ENCODE peak calls at places on chromosomes 6 and 20, in seven cellular contexts. One of them, this sample, is unnamed.

GRCh38 chr20:47335251-47336012 is 21.1 kb downstream of the ZMYND8 start:
- DNase-seq in GM12865: no peak
- DNase-seq in fibroblast of lung: peak; percentile 69
- DNase-seq in CD8-positive, alpha-beta T cell: no peak
- DNase-seq in fibroblast of pulmonary artery: no peak
- DNase-seq in prostate gland: no peak
- DNase-seq in A549: no peak
- DNase-seq in this sample: no peak

GRCh38 chr20:17655865-17656489 is 26.1 kb downstream of the RRBP1 start:
- DNase-seq in CD8-positive, alpha-beta T cell: no peak
- DNase-seq in fibroblast of lung: peak; percentile 69
- DNase-seq in prostate gland: no peak
- DNase-seq in A549: no peak
- DNase-seq in GM12865: peak; percentile 14
- DNase-seq in fibroblast of pulmonary artery: no peak
- DNase-seq in this sample: peak; percentile 57

GRCh38 chr6:65760285-65760684 is 53.3 kb upstream of the EYS start:
- DNase-seq in fibroblast of lung: no peak
- DNase-seq in fibroblast of pulmonary artery: no peak
- DNase-seq in A549: peak; percentile 7
- DNase-seq in GM12865: no peak
- DNase-seq in prostate gland: no peak
- DNase-seq in CD8-positive, alpha-beta T cell: no peak
- DNase-seq in this sample: peak; percentile 8

GRCh38 chr20:3563548-3564177 is 92.8 kb downstream of the ATRN start:
- DNase-seq in fibroblast of pulmonary artery: peak; percentile 72
- DNase-seq in A549: peak; percentile 37
- DNase-seq in GM12865: peak; percentile 47
- DNase-seq in prostate gland: no peak
- DNase-seq in fibroblast of lung: peak; percentile 34
- DNase-seq in CD8-positive, alpha-beta T cell: no peak
- DNase-seq in this sample: peak; percentile 69

GRCh38 chr6:37285861-37286311 is 27.9 kb upstream of the TMEM217 start:
- DNase-seq in GM12865: peak; percentile 55
- DNase-seq in A549: no peak
- DNase-seq in fibroblast of lung: no peak
- DNase-seq in fibroblast of pulmonary artery: no peak
- DNase-seq in CD8-positive, alpha-beta T cell: no peak
- DNase-seq in prostate gland: no peak
- DNase-seq in this sample: no peak

GRCh38 chr6:131877999-131878789 is 70.4 kb downstream of the ENPP1 start:
- DNase-seq in fibroblast of lung: no peak
- DNase-seq in A549: no peak
- DNase-seq in CD8-positive, alpha-beta T cell: no peak
- DNase-seq in prostate gland: no peak
- DNase-seq in fibroblast of pulmonary artery: peak; percentile 27
- DNase-seq in GM12865: no peak
- DNase-seq in this sample: peak; percentile 16

GRCh38 chr6:117496383-117496990 is 14.0 kb downstream of the DCBLD1 start:
- DNase-seq in CD8-positive, alpha-beta T cell: no peak
- DNase-seq in fibroblast of lung: peak; percentile 94
- DNase-seq in fibroblast of pulmonary artery: peak; percentile 47
- DNase-seq in A549: no peak
- DNase-seq in GM12865: peak; percentile 16
- DNase-seq in prostate gland: no peak
- DNase-seq in this sample: peak; percentile 100

GRCh38 chr6:32609731-32610640 is 20.3 kb upstream of the HLA-DRB1 start:
- DNase-seq in GM12865: peak; percentile 96
- DNase-seq in CD8-positive, alpha-beta T cell: peak; percentile 24
- DNase-seq in fibroblast of lung: peak; percentile 83
- DNase-seq in prostate gland: peak; percentile 41
- DNase-seq in A549: peak; percentile 25
- DNase-seq in fibroblast of pulmonary artery: peak; percentile 94
- DNase-seq in this sample: peak; percentile 99

GRCh38 chr6:167093406-167093921 is 29.4 kb upstream of the CCR6 start:
- DNase-seq in fibroblast of lung: no peak
- DNase-seq in GM12865: peak; percentile 52
- DNase-seq in prostate gland: no peak
- DNase-seq in CD8-positive, alpha-beta T cell: no peak
- DNase-seq in fibroblast of pulmonary artery: no peak
- DNase-seq in A549: no peak
- DNase-seq in this sample: no peak

GRCh38 chr6:150720774-150721233 is 121.1 kb downstream of the PLEKHG1 start:
- DNase-seq in A549: no peak
- DNase-seq in fibroblast of lung: peak; percentile 94
- DNase-seq in prostate gland: no peak
- DNase-seq in CD8-positive, alpha-beta T cell: no peak
- DNase-seq in fibroblast of pulmonary artery: peak; percentile 50
- DNase-seq in GM12865: peak; percentile 87
- DNase-seq in this sample: peak; percentile 96
- TF ChIP-seq CTCF in A549: no peak
- TF ChIP-seq CTCF in fibroblast of lung: no peak
- TF ChIP-seq CTCF in prostate gland: no peak
- TF ChIP-seq CTCF in CD8-positive, alpha-beta T cell: no peak
- TF ChIP-seq CTCF in fibroblast of pulmonary artery: no peak
- TF ChIP-seq CTCF in GM12865: no peak
- TF ChIP-seq CTCF in this sample: no peak

DNA sequence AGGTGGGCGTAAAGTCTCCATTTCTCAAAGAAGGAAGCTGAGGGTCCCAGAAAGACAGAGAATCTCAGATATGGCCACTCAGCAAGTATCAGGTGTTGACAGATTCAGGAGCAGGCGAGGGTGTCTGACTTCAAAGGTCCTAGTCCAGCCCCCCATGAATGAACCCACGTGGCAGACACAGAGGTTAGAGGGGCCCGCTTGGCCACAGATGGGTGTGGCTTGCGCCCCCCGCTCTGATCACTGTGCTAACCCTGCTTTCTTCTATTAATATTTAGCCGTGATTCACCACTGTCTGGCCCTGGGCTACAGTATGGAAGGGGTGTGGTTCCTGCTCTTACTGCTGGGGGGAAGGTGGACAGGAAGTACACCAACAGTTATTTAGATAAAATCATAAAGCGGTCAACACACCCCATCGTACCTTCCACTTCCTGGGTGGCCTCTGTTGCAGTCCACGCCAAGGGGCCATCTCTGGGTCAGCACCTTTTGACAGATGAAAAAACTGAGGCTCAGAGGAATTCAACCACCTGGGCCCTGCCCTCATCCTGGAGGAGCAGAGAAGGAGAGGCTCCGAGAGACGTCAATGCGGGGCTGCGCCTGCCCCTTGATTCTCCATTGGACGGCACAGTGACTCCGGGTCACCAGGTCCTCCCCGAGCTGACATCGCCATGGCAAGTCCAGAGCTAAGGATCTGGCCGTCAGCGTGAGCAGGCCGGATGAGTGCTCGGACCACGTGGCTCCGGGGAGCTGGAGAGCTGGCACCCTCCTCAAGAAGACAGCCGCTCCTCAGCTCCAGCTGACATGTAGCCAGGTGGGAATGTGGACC is 206.3 kb downstream of the PREX1 start:
- DNase-seq in fibroblast of pulmonary artery: no peak
- DNase-seq in prostate gland: no peak
- DNase-seq in CD8-positive, alpha-beta T cell: no peak
- DNase-seq in A549: peak; percentile 66
- DNase-seq in GM12865: no peak
- DNase-seq in fibroblast of lung: peak; percentile 59
- DNase-seq in this sample: peak; percentile 67
- H3K4me3 ChIP-seq in fibroblast of pulmonary artery: no peak overlapping the region
- H3K4me3 ChIP-seq in prostate gland: no peak overlapping the region
- H3K4me3 ChIP-seq in CD8-positive, alpha-beta T cell: no peak overlapping the region
- H3K4me3 ChIP-seq in A549: peak overlapping the region; percentile 42
- H3K4me3 ChIP-seq in GM12865: no peak overlapping the region
- H3K4me3 ChIP-seq in fibroblast of lung: no peak overlapping the region
- H3K4me3 ChIP-seq in this sample: no peak overlapping the region

DNA sequence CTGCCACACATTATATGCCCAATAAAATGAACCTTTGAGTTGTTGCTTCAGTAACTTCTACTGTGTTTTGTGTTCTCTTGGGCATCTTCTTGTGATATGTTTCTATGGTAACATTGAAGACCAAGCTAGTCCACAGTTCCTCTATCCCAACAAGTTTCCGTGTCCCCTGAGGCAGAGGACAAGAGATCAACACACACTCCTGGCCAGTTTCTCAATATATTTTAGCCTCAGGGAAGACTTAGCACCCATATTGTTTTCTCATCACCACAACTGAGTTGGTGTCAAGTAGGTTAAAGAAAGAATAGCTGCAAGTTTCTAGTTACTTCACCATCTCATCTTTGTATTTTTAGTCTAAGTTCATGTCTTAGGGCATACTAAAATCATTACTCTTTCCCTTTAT is 277.5 kb downstream of the UST start:
- DNase-seq in fibroblast of pulmonary artery: no peak
- DNase-seq in A549: no peak
- DNase-seq in fibroblast of lung: no peak
- DNase-seq in GM12865: no peak
- DNase-seq in CD8-positive, alpha-beta T cell: no peak
- DNase-seq in prostate gland: no peak
- DNase-seq in this sample: no peak
- TF ChIP-seq CTCF in fibroblast of pulmonary artery: no peak
- TF ChIP-seq CTCF in A549: no peak
- TF ChIP-seq CTCF in fibroblast of lung: no peak
- TF ChIP-seq CTCF in GM12865: no peak
- TF ChIP-seq CTCF in CD8-positive, alpha-beta T cell: no peak
- TF ChIP-seq CTCF in prostate gland: no peak
- TF ChIP-seq CTCF in this sample: no peak

DNA sequence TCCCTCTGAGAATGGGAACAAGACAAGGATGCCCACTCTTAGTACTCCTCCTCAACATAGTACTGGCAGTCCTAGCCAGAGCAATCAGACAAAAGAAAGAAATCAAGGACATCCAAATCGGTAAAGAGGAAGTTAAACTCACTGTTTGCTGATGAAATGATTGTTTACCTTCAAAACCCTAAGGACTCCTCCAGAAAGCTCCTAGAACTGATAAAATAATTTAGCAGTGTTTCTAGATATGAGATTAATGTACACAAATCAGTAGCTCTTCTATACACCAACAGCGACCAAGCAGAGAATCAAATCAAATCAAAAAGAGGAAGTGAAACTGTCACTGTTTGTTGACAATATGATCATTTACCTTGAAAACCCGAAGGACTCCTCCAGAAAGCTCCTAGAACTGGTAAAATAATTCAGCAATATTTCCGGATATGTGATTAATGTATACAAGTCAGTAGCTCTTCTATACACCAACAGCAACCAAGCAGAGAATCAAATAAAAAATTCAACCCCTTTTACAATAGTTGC is 21.7 kb downstream of the SERPINB9 start:
- DNase-seq in CD8-positive, alpha-beta T cell: no peak
- DNase-seq in fibroblast of pulmonary artery: no peak
- DNase-seq in A549: no peak
- DNase-seq in fibroblast of lung: no peak
- DNase-seq in prostate gland: no peak
- DNase-seq in GM12865: peak; percentile 47
- DNase-seq in this sample: no peak
- H3K4me3 ChIP-seq in CD8-positive, alpha-beta T cell: peak overlapping the region; percentile 12
- H3K4me3 ChIP-seq in fibroblast of pulmonary artery: no peak overlapping the region
- H3K4me3 ChIP-seq in A549: no peak overlapping the region
- H3K4me3 ChIP-seq in fibroblast of lung: no peak overlapping the region
- H3K4me3 ChIP-seq in prostate gland: no peak overlapping the region
- H3K4me3 ChIP-seq in GM12865: no peak overlapping the region
- H3K4me3 ChIP-seq in this sample: no peak overlapping the region

GRCh38 chr20:8399963-8400362 is 267.9 kb downstream of the PLCB1 start:
- DNase-seq in CD8-positive, alpha-beta T cell: no peak
- DNase-seq in prostate gland: no peak
- DNase-seq in fibroblast of pulmonary artery: no peak
- DNase-seq in GM12865: peak; percentile 84
- DNase-seq in fibroblast of lung: no peak
- DNase-seq in A549: no peak
- DNase-seq in this sample: no peak

GRCh38 chr20:8400461-8400860 is 268.4 kb downstream of the PLCB1 start:
- DNase-seq in fibroblast of pulmonary artery: no peak
- DNase-seq in CD8-positive, alpha-beta T cell: no peak
- DNase-seq in GM12865: no peak
- DNase-seq in fibroblast of lung: no peak
- DNase-seq in A549: no peak
- DNase-seq in prostate gland: no peak
- DNase-seq in this sample: no peak

GRCh38 chr20:8394308-8394945 is 262.4 kb downstream of the PLCB1 start:
- DNase-seq in A549: no peak
- DNase-seq in fibroblast of lung: peak; percentile 24
- DNase-seq in GM12865: peak; percentile 65
- DNase-seq in CD8-positive, alpha-beta T cell: no peak
- DNase-seq in fibroblast of pulmonary artery: peak; percentile 64
- DNase-seq in prostate gland: no peak
- DNase-seq in this sample: peak; percentile 31

GRCh38 chr20:8401491-8401890 is 269.4 kb downstream of the PLCB1 start:
- DNase-seq in GM12865: no peak
- DNase-seq in fibroblast of pulmonary artery: no peak
- DNase-seq in A549: no peak
- DNase-seq in CD8-positive, alpha-beta T cell: no peak
- DNase-seq in fibroblast of lung: no peak
- DNase-seq in prostate gland: no peak
- DNase-seq in this sample: no peak

DNA sequence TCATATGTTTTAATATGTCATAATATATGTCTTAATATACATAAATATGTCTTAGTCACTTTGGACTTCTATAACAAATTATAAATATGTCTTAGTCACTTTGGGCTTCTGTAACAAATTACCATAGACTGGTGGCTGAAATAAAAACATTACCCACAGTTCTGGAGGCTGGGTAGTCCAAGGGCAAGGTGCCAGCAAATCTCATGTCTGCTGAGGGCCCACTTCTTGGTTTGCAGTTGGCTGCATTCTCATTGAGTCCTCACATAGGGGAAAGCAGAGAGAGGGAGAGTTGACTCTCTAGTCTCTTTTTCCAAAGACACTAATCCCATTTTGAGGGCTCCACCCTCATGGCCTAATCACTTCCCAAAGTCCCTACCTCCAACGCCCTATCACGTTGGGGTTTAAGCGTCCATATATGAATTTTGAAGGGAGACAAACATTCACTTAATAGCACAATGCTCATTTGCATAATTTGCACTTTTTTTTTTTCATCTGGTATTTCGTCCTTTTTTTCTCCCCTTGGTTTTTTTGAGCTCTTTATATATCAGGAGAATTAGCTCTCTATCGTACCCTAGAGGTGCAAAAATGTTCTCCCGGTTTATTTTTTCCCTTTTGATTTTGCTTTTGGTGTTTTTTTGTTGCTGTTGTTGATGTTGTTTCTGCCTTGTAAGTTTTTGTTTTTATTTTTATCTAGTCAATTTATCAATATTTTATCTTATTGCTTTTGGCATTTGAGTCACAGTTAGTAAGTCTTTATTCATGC is 266.4 kb downstream of the PLCB1 start:
- DNase-seq in fibroblast of lung: no peak
- DNase-seq in prostate gland: no peak
- DNase-seq in GM12865: no peak
- DNase-seq in CD8-positive, alpha-beta T cell: no peak
- DNase-seq in fibroblast of pulmonary artery: no peak
- DNase-seq in A549: no peak
- DNase-seq in this sample: no peak
- TF ChIP-seq CTCF in fibroblast of lung: no peak
- TF ChIP-seq CTCF in prostate gland: no peak
- TF ChIP-seq CTCF in GM12865: no peak
- TF ChIP-seq CTCF in CD8-positive, alpha-beta T cell: no peak
- TF ChIP-seq CTCF in fibroblast of pulmonary artery: no peak
- TF ChIP-seq CTCF in A549: no peak
- TF ChIP-seq CTCF in this sample: no peak

This sample was measured in bronchial epithelial cell.